ENCODE peak calls at places on chromosomes 1 and 21, in six cellular contexts. G is HepG2, W is neural progenitor cell, M is stomach, K is H1, O is psoas muscle. L is an unnamed sample. For H3K36me3, the result is how much of the 10 kb centered on the place peaks cover.

GRCh38 chr1:162206749-162207635 is 137.5 kb downstream of the NOS1AP start:
- DNase-seq in W (no peak), K (no peak), O (no peak), G (peak), M (peak), L (peak)

GRCh38 chr1:243884603-243885002 is 34.6 kb upstream of the AKT3 start:
- DNase-seq in W (no peak), K (no peak), O (no peak), G (no peak), M (no peak), L (no peak)

GRCh38 chr1:109546311-109547109 is 1.9 kb upstream of the GNAI3 start:
- DNase-seq in W (peak), O (peak), G (peak), K (no peak), M (peak), L (peak)

GRCh38 chr1:152515454-152515823 is 1.2 kb downstream of the CRCT1 start:
- DNase-seq in K (no peak), G (no peak), O (no peak), W (no peak), M (no peak), L (no peak)

GRCh38 chr1:232950919-232951579 is 638 bp downstream of the NTPCR start:
- DNase-seq in G (peak), O (no peak), M (no peak), W (peak), K (no peak), L (no peak)

GRCh38 chr21:42652527-42653491 is 612 bp upstream of the PDE9A start:
- DNase-seq in O (peak), G (peak), M (peak), W (peak), K (no peak), L (no peak)

GRCh38 chr1:112011231-112011630 is 21.8 kb upstream of the KCND3 start:
- DNase-seq in W (no peak), O (no peak), M (no peak), K (no peak), G (no peak), L (no peak)

GRCh38 chr1:223123238-223123976 is 19.6 kb downstream of the TLR5 start:
- DNase-seq in O (peak), K (no peak), W (peak), M (peak), G (peak), L (no peak)

GRCh38 chr1:109256971-109257681 is 7.8 kb downstream of the CELSR2 start:
- DNase-seq in G (no peak), K (no peak), O (no peak), W (no peak), M (no peak), L (no peak)

GRCh38 chr1:65564493-65564892 is 144.0 kb downstream of the LEPR start:
- DNase-seq in O (no peak), K (no peak), M (no peak), W (no peak), G (no peak), L (no peak)

GRCh38 chr21:44306926-44307687 is 7.3 kb downstream of the PFKL start:
- DNase-seq in O (no peak), W (peak), M (no peak), K (no peak), G (no peak), L (no peak)

GRCh38 chr1:244273845-244274619 is 177.7 kb downstream of the ADSS2 start:
- DNase-seq in M (peak), K (no peak), W (no peak), O (peak), G (no peak), L (peak)

GRCh38 chr1:177983087-177983823 is 13.4 kb upstream of the SEC16B start:
- DNase-seq in K (no peak), M (no peak), G (no peak), O (no peak), W (no peak), L (no peak)

GRCh38 chr1:44108971-44109370 is 9.7 kb upstream of the KLF17 start:
- DNase-seq in M (no peak), K (no peak), W (no peak), O (no peak), G (no peak), L (no peak)

GRCh38 chr1:237164406-237165352 is 122.7 kb downstream of the RYR2 start:
- DNase-seq in K (no peak), W (no peak), O (no peak), M (no peak), G (no peak), L (no peak)

GRCh38 chr1:155078496-155079209 is at the start of gene EFNA3:
- DNase-seq in M (peak), O (peak), W (peak), G (no peak), K (no peak), L (no peak)

GRCh38 chr1:245587435-245588105 is 432.8 kb downstream of the KIF26B start:
- DNase-seq in K (no peak), M (no peak), G (no peak), W (no peak), O (no peak), L (no peak)

GRCh38 chr1:245590726-245591125 is 435.9 kb downstream of the KIF26B start:
- DNase-seq in K (no peak), O (no peak), M (no peak), G (no peak), W (no peak), L (no peak)

GRCh38 chr1:245589827-245590421 is 435.1 kb downstream of the KIF26B start:
- DNase-seq in W (no peak), O (no peak), G (no peak), K (no peak), M (no peak), L (no peak)

GRCh38 chr1:245588250-245588649 is 433.5 kb downstream of the KIF26B start:
- DNase-seq in O (no peak), G (no peak), K (no peak), M (no peak), W (peak), L (no peak)

DNA sequence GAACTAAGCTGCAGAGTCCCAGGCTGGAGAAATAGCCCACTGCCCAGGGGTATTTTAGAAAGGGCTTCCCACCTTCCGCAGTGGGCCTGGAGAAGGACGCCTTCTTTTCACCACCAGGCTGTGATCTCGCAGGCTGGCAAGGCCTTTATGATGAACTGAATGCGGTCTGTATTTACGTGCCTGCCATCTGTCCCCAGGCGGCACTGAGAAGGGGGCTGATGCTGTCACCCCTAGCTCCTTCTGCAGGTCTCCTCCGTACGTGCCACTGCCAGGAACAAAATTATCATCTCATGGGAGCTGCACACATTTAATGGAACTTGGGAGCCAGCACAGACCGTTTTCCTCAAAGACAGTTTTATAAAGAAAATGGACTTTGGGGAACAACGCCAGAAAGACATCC is 434.4 kb downstream of the KIF26B start:
- DNase-seq in K (no peak), G (no peak), O (no peak), W (no peak), M (no peak), L (no peak)
- H3K27ac ChIP-seq in K (no peak), G (no peak), O (no peak), W (no peak), M (no peak), L (no peak)

GRCh38 chr1:78033797-78034172 is 12.0 kb upstream of the GIPC2 start:
- DNase-seq in O (no peak), K (no peak), M (no peak), W (no peak), G (no peak), L (no peak)

GRCh38 chr1:78038071-78038470 is 7.7 kb upstream of the GIPC2 start:
- DNase-seq in M (no peak), O (no peak), W (no peak), K (no peak), G (no peak), L (no peak)

GRCh38 chr1:78035121-78035520 is 10.6 kb upstream of the GIPC2 start:
- DNase-seq in M (no peak), W (no peak), G (no peak), O (no peak), K (no peak), L (no peak)

GRCh38 chr1:78038491-78038939 is 7.3 kb upstream of the GIPC2 start:
- DNase-seq in K (no peak), M (no peak), W (no peak), O (no peak), G (no peak), L (no peak)

DNA sequence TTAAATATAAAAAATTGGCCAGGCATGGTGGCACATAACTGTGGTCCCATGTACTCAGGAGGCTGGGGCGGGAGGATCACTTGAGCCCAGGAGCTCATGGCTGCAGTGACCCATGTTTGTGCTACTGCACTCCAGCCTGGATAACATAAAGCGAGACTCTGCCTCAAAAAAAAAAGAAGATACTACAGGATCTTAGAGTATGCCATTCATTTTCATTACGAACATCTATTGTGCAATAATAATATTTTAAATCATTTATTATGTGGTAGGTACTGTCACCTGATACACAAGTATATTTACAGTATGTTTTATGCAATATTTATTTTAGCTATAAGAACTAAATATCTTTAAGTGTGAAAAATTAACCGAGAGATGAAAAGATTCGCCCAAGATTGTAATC is 9.3 kb upstream of the GIPC2 start:
- DNase-seq in K (no peak), O (no peak), W (no peak), G (no peak), M (no peak), L (no peak)
- H3K36me3 ChIP-seq in K (under half), O (under half), W (under half), G (under half), M (under half), L (under half)

DNA sequence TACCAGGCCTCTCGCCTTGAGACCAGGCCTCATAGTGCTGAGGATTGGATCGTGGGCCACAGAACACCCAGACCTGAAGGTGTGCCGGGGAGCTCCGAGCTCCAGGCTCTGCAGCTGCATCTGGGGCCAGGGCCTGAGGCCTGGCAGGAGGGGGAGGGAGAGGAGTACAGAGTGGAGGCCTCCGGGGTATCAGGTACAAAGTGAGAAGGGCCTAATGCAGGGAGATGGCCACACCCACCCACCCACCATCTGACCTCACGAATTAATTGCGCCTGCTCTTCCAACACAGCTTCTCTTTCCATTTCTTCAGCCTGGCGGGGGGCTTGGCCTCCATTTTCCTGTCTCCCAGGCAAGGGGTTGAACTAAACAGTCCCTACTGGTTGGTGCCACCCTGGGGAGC is 99.4 kb upstream of the ARHGEF16 start:
- DNase-seq in O (no peak), M (no peak), G (no peak), K (no peak), W (no peak), L (no peak)
- H3K27ac ChIP-seq in O (no peak), M (no peak), G (peak), K (no peak), W (no peak), L (peak)

DNA sequence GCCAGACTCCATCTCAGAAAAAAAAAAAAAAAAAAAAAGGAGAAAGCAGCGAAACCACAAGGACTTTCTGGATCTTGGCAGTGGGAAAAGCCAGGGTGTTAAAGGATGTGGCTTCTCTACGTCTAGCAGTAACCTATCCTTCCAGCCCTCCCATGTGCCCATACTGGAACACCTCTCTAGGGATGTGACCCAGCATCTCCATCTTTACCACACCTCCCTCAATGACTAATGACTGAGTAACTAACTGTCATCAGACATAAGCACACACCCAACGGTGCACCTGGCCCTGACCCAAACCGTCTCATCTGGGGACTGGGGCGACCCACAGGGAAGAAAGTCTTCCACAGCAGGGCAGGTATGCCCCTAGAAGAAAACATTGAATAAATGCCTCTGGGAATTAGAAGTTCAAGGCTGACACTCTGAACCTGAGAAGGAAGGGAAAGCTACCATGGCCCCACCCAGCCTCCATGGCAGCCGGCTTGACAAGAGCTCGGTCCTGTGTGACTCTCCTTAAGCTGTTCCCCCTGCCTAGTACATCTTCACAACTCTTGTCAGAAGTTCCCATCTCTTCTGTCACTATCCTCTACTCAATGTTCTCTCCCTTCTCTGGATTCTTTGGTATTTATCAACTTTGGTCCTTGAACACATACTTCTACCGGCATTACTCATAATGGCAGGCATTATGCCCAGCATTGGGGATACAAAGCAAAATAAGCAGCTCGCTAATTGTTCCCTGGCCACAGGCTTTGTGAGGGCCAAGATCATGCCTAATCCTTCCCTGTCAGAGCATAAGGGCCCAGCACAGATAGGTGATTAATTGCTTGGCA is 14.8 kb upstream of the PAQR6 start:
- DNase-seq in O (no peak), M (no peak), K (no peak), G (no peak), W (no peak), L (no peak)
- H3K36me3 ChIP-seq in O (half or more), M (half or more), K (half or more), G (half or more), W (under half), L (half or more)

GRCh38 chr1:51058863-51059262 is 43.2 kb upstream of the C1orf185 start:
- DNase-seq in W (peak), M (no peak), G (peak), O (no peak), K (no peak), L (no peak)

GRCh38 chr1:51061231-51061943 is 40.6 kb upstream of the C1orf185 start:
- DNase-seq in M (no peak), G (no peak), K (no peak), O (no peak), W (no peak), L (no peak)

GRCh38 chr1:51063121-51063520 is 38.9 kb upstream of the C1orf185 start:
- DNase-seq in O (no peak), M (no peak), K (no peak), W (no peak), G (no peak), L (no peak)
- H3K27ac ChIP-seq in O (no peak), M (no peak), K (no peak), W (no peak), G (no peak), L (no peak)

L was measured in thoracic aorta.